ENCODE peak calls at places on chromosomes 2 and 18, in five cellular contexts. One of them, this sample, is unnamed.
A peak's percentile ranks its signal among the peaks of the same experiment; 100 is the strongest.

GRCh38 chr2:128465246-128466170 is 146.8 kb upstream of the HS6ST1 start:
- DNase-seq in NCI-H1092 treated with DMSO at 0.1 percent for 48 hours: no peak
- DNase-seq in lower lobe of right lung: no peak
- DNase-seq in H54: no peak
- DNase-seq in NCI-H774: no peak
- DNase-seq in this sample: no peak

GRCh38 chr2:143030127-143030526 is 99.1 kb upstream of the ARHGAP15 start:
- DNase-seq in NCI-H774: no peak
- DNase-seq in lower lobe of right lung: no peak
- DNase-seq in H54: no peak
- DNase-seq in NCI-H1092 treated with DMSO at 0.1 percent for 48 hours: no peak
- DNase-seq in this sample: no peak

GRCh38 chr2:127305985-127306585 is 12.1 kb upstream of the ERCC3 start:
- DNase-seq in NCI-H1092 treated with DMSO at 0.1 percent for 48 hours: no peak
- DNase-seq in NCI-H774: no peak
- DNase-seq in lower lobe of right lung: no peak
- DNase-seq in H54: no peak
- DNase-seq in this sample: no peak

GRCh38 chr18:79229451-79229850 is 160.3 kb downstream of the ATP9B start:
- DNase-seq in H54: no peak
- DNase-seq in NCI-H774: no peak
- DNase-seq in NCI-H1092 treated with DMSO at 0.1 percent for 48 hours: no peak
- DNase-seq in lower lobe of right lung: no peak
- DNase-seq in this sample: no peak

GRCh38 chr2:40284797-40285196 is 167.1 kb downstream of the SLC8A1 start:
- DNase-seq in NCI-H774: no peak
- DNase-seq in H54: no peak
- DNase-seq in lower lobe of right lung: no peak
- DNase-seq in NCI-H1092 treated with DMSO at 0.1 percent for 48 hours: no peak
- DNase-seq in this sample: no peak

GRCh38 chr2:62506421-62506750 is 391 bp upstream of the TMEM17 start:
- DNase-seq in H54: no peak
- DNase-seq in lower lobe of right lung: no peak
- DNase-seq in NCI-H774: no peak
- DNase-seq in NCI-H1092 treated with DMSO at 0.1 percent for 48 hours: no peak
- DNase-seq in this sample: no peak

GRCh38 chr18:3449702-3450357 is at the start of gene TGIF1:
- DNase-seq in H54: peak; percentile 21
- DNase-seq in lower lobe of right lung: peak; percentile 87
- DNase-seq in NCI-H1092 treated with DMSO at 0.1 percent for 48 hours: peak; percentile 36
- DNase-seq in NCI-H774: no peak
- DNase-seq in this sample: peak; percentile 70

GRCh38 chr2:40033781-40034180 is 254.7 kb upstream of the THUMPD2 start:
- DNase-seq in NCI-H774: no peak
- DNase-seq in lower lobe of right lung: no peak
- DNase-seq in H54: no peak
- DNase-seq in NCI-H1092 treated with DMSO at 0.1 percent for 48 hours: no peak
- DNase-seq in this sample: no peak

GRCh38 chr2:179646862-179647261 is 214.6 kb downstream of the ZNF385B start:
- DNase-seq in H54: no peak
- DNase-seq in NCI-H1092 treated with DMSO at 0.1 percent for 48 hours: no peak
- DNase-seq in NCI-H774: no peak
- DNase-seq in lower lobe of right lung: no peak
- DNase-seq in this sample: no peak

GRCh38 chr2:130864830-130865229 is 28.1 kb downstream of the ARHGEF4 start:
- DNase-seq in NCI-H1092 treated with DMSO at 0.1 percent for 48 hours: peak; percentile 75
- DNase-seq in H54: peak; percentile 46
- DNase-seq in lower lobe of right lung: no peak
- DNase-seq in NCI-H774: peak; percentile 43
- DNase-seq in this sample: peak; percentile 50

GRCh38 chr2:222142027-222142426 is 156.8 kb downstream of the PAX3 start:
- DNase-seq in NCI-H1092 treated with DMSO at 0.1 percent for 48 hours: no peak
- DNase-seq in lower lobe of right lung: no peak
- DNase-seq in NCI-H774: no peak
- DNase-seq in H54: peak; percentile 4
- DNase-seq in this sample: no peak

GRCh38 chr2:242085941-242086621 is 216.6 kb downstream of the RTP5 start:
- DNase-seq in lower lobe of right lung: peak; percentile 72
- DNase-seq in NCI-H774: no peak
- DNase-seq in H54: no peak
- DNase-seq in NCI-H1092 treated with DMSO at 0.1 percent for 48 hours: no peak
- DNase-seq in this sample: no peak

GRCh38 chr18:48832961-48833700 is 117.6 kb downstream of the SMAD7 start:
- DNase-seq in H54: peak; percentile 71
- DNase-seq in NCI-H1092 treated with DMSO at 0.1 percent for 48 hours: peak; percentile 46
- DNase-seq in lower lobe of right lung: peak; percentile 73
- DNase-seq in NCI-H774: peak; percentile 30
- DNase-seq in this sample: peak; percentile 84

This sample was measured in HCT116.